ENCODE peak calls at places on chromosomes 11 and 22, in ten cellular contexts. D is lower lobe of right lung, I is IMR-90, L is gastrocnemius medialis, U is pancreas, H is psoas muscle, Q is neural progenitor cell, K is astrocyte, M is brain microvascular endothelial cell, J is GM23338. F is an unnamed sample.
A peak's percentile ranks its signal among the peaks of the same experiment; 100 is the strongest.

GRCh38 chr11:130181295-130182272 is 22.0 kb downstream of the ST14 start:
- DNase-seq in M (peak; percentile 67), K (peak; percentile 61), J (no peak), H (no peak), I (peak; percentile 83), U (peak; percentile 68), D (no peak), Q (no peak), L (no peak), F (no peak)

GRCh38 chr22:30275625-30276024 is 9.0 kb upstream of the OSM start:
- DNase-seq in J (no peak), H (no peak), M (no peak), I (no peak), L (no peak), U (no peak), Q (no peak), D (no peak), K (no peak), F (no peak)

GRCh38 chr11:22685111-22685510 is 18.7 kb downstream of the GAS2 start:
- DNase-seq in H (no peak), K (no peak), Q (no peak), U (no peak), M (no peak), J (no peak), L (no peak), D (no peak), I (no peak), F (no peak)

GRCh38 chr22:24224468-24224867 is 20.4 kb downstream of the GGT5 start:
- DNase-seq in M (no peak), L (no peak), K (no peak), J (no peak), U (no peak), H (no peak), Q (no peak), I (no peak), D (no peak), F (no peak)

GRCh38 chr11:8566613-8567210 is 27.3 kb downstream of the STK33 start:
- DNase-seq in U (no peak), J (peak; percentile 72), D (no peak), M (peak; percentile 7), I (peak; percentile 48), H (no peak), Q (peak; percentile 54), L (no peak), K (peak; percentile 22), F (peak; percentile 7)

GRCh38 chr11:66864172-66864901 is 7.5 kb downstream of the LRFN4 start:
- DNase-seq in K (no peak), Q (no peak), I (no peak), J (no peak), U (no peak), L (no peak), H (no peak), M (no peak), D (no peak), F (no peak)

GRCh38 chr22:35275580-35275979 is 18.3 kb downstream of the HMGXB4 start:
- DNase-seq in D (no peak), M (no peak), K (peak; percentile 45), J (no peak), I (peak; percentile 66), H (no peak), L (no peak), Q (no peak), U (no peak), F (no peak)

GRCh38 chr11:62546244-62546936 is at the start of gene AHNAK:
- DNase-seq in Q (peak; percentile 86), I (peak; percentile 52), U (peak; percentile 69), J (peak; percentile 76), M (no peak), L (peak; percentile 88), D (peak; percentile 90), H (peak; percentile 88), K (peak; percentile 41), F (peak; percentile 45)

GRCh38 chr22:38569181-38569971 is 607 bp downstream of the DMC1 start:
- DNase-seq in I (no peak), H (peak; percentile 15), Q (no peak), U (no peak), J (peak; percentile 35), L (no peak), K (no peak), D (no peak), M (no peak), F (no peak)

GRCh38 chr11:69905611-69906452 is 86.6 kb upstream of the FGF3 start:
- DNase-seq in K (no peak), Q (no peak), I (no peak), L (no peak), J (no peak), D (no peak), M (no peak), H (no peak), U (no peak), F (no peak)

GRCh38 chr11:11450744-11451362 is 97.8 kb upstream of the CSNK2A3 start:
- DNase-seq in D (no peak), J (no peak), Q (no peak), M (peak; percentile 68), K (peak; percentile 62), L (no peak), U (no peak), H (no peak), I (peak; percentile 87), F (no peak)

GRCh38 chr11:72278911-72279310 is 34.9 kb upstream of the PHOX2A start:
- DNase-seq in D (no peak), J (no peak), H (no peak), M (no peak), L (no peak), Q (no peak), K (peak; percentile 69), I (peak; percentile 73), U (no peak), F (no peak)

GRCh38 chr22:21860640-21861039 is 6.8 kb downstream of the MAPK1 start:
- DNase-seq in Q (no peak), U (no peak), L (no peak), I (no peak), J (no peak), M (no peak), D (no peak), H (no peak), K (no peak), F (no peak)

GRCh38 chr11:113974741-113975470 is at the start of gene HTR3A:
- DNase-seq in I (no peak), K (no peak), H (peak; percentile 30), D (peak; percentile 77), L (peak; percentile 71), J (peak; percentile 80), U (peak; percentile 91), Q (peak; percentile 78), M (no peak), F (no peak)

GRCh38 chr11:73137942-73138274 is 4.2 kb downstream of the FCHSD2 start:
- DNase-seq in M (no peak), Q (no peak), J (no peak), U (no peak), D (no peak), K (no peak), I (no peak), L (no peak), H (no peak), F (no peak)

GRCh38 chr11:12105471-12105870 is 4.9 kb upstream of the MICAL2 start:
- DNase-seq in L (no peak), H (no peak), J (no peak), D (no peak), Q (no peak), I (no peak), M (no peak), U (no peak), K (no peak), F (no peak)

DNA sequence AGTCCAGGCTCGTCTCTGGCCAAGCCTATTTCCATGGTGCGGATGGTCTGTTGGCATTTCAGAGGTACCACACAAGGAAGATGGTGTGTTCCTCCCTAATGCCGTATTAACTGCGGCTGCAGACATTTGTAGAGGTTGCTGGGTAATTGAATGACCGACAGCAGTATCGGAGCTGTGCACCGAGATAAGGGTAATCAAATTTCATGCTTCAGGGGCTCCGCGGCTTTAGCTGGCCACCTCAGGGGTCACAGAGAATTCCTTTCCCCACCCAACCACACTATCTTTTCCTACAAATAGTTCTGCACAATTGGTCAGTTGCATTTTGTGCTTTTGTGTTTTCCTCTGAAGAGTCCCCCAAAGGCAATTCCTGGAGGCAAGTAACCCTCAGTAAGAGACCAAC is 297.4 kb downstream of the OPCML start:
- DNase-seq in Q (peak; percentile 57), D (no peak), L (no peak), M (no peak), H (no peak), U (no peak), I (no peak), K (no peak), J (no peak), F (no peak)
- H3K27me3 ChIP-seq in Q (peaks cover 56% of the 10 kb centered on the region), D (no peaks in the 10 kb centered on the region), L (peaks cover 16% of the 10 kb centered on the region), M (no peaks in the 10 kb centered on the region), H (no peaks in the 10 kb centered on the region), U (no peaks in the 10 kb centered on the region), I (no peaks in the 10 kb centered on the region), K (no peaks in the 10 kb centered on the region), J (no peaks in the 10 kb centered on the region), F (no peaks in the 10 kb centered on the region)

GRCh38 chr11:2841411-2842190 is 44.0 kb downstream of the CDKN1C start:
- DNase-seq in D (no peak), H (no peak), K (no peak), M (no peak), J (no peak), Q (no peak), I (no peak), U (no peak), L (no peak), F (no peak)
- H3K27me3 ChIP-seq in D (no peaks in the 10 kb centered on the region), H (no peaks in the 10 kb centered on the region), K (no peaks in the 10 kb centered on the region), M (no peaks in the 10 kb centered on the region), J (peaks cover 3% of the 10 kb centered on the region), Q (no peaks in the 10 kb centered on the region), I (peaks cover 22% of the 10 kb centered on the region), U (no peaks in the 10 kb centered on the region), L (no peaks in the 10 kb centered on the region), F (no peaks in the 10 kb centered on the region)

DNA sequence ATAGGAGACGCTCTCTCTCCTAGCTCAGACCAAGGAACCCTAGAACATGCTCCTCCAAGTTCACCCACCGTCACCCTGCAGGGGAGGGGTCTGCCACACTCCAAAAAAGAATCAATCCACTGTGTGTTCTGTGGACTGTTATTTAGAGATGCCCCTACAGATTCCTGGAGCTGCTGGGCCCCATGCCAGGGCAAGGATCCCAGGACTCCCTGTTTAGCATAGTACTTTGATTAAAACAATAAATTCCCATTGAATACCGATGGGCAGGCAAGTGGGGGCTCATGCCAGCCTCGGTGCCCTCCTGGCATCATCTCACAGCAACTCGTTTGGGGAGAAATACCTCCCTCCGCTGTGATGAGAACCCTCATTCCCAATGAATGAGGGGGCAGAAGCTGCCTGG is 247.5 kb downstream of the ST3GAL4 start:
- DNase-seq in U (no peak), M (no peak), D (no peak), K (no peak), L (no peak), H (no peak), Q (no peak), I (no peak), J (no peak), F (no peak)
- H3K27me3 ChIP-seq in U (no peaks in the 10 kb centered on the region), M (no peaks in the 10 kb centered on the region), D (peaks cover 11% of the 10 kb centered on the region), K (no peaks in the 10 kb centered on the region), L (no peaks in the 10 kb centered on the region), H (no peaks in the 10 kb centered on the region), Q (peaks cover 41% of the 10 kb centered on the region), I (no peaks in the 10 kb centered on the region), J (no peaks in the 10 kb centered on the region), F (no peaks in the 10 kb centered on the region)

DNA sequence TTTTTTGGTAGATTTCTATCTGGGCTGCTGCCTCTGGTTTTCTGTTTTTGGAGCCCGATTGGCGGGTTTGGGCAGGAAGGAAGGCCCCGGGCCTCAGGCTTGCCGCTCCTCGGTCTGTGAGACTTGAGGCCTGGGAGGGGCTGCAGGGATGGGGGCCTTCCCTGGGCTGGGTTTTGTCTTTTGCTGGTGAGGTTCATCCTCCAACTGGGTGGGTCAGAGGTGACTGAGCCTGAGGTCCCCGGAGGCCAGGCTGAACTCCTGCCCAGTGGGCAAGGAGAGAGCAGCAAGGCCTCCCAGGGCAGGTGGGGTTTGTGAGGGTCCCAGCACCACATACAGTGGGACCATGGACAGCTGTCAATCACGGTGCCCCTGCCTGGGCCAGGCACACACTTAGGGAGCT is 15.0 kb downstream of the MPPED1 start:
- DNase-seq in J (no peak), K (no peak), D (peak; percentile 14), H (no peak), Q (peak; percentile 37), U (no peak), I (no peak), L (no peak), M (no peak), F (no peak)
- H3K27me3 ChIP-seq in J (no peaks in the 10 kb centered on the region), K (no peaks in the 10 kb centered on the region), D (peaks cover 69% of the 10 kb centered on the region), H (no peaks in the 10 kb centered on the region), Q (peaks cover 7% of the 10 kb centered on the region), U (peaks cover 6% of the 10 kb centered on the region), I (peaks cover 35% of the 10 kb centered on the region), L (peaks cover 35% of the 10 kb centered on the region), M (no peaks in the 10 kb centered on the region), F (no peaks in the 10 kb centered on the region)

F was measured in naive thymus-derived CD4-positive, alpha-beta T cell.